ENCODE peak calls at places on chromosomes 2 and 18, in nine cellular contexts. R is RWPE2; O is GM23338; L is testis; B is tibial artery; E is BJ; J is lower lobe of right lung; K is epithelial cell of esophagus; I is CD8-positive, alpha-beta T cell. F is an unnamed sample.
A peak's percentile ranks its signal among the peaks of the same experiment; 100 is the strongest.

GRCh38 chr2:213490087-213490486 is 205.8 kb downstream of the SPAG16 start:
- DNase-seq in L (no peak), R (no peak), O (peak; percentile 1), J (no peak), K (peak; percentile 18), E (no peak), I (no peak), B (no peak), F (no peak)

GRCh38 chr2:171522804-171523338 is 597 bp downstream of the CYBRD1 start:
- DNase-seq in R (peak; percentile 56), L (peak; percentile 28), B (no peak), E (no peak), K (peak; percentile 30), O (peak; percentile 63), I (no peak), J (peak; percentile 56), F (no peak)

GRCh38 chr2:42523341-42523740 is 29.6 kb upstream of the KCNG3 start:
- DNase-seq in R (no peak), J (no peak), E (no peak), B (no peak), O (peak; percentile 52), I (no peak), K (no peak), L (no peak), F (no peak)

GRCh38 chr2:30235008-30235655 is 3.8 kb downstream of the LBH start:
- DNase-seq in B (no peak), K (peak; percentile 84), I (no peak), J (no peak), E (no peak), R (no peak), O (no peak), L (no peak), F (no peak)

GRCh38 chr2:11430729-11431128 is 35.2 kb downstream of the E2F6 start:
- DNase-seq in O (no peak), K (peak; percentile 79), R (no peak), B (no peak), I (no peak), E (no peak), J (no peak), L (no peak), F (no peak)

GRCh38 chr2:99867690-99868089 is 274.7 kb downstream of the AFF3 start:
- DNase-seq in I (no peak), B (no peak), R (no peak), J (no peak), K (peak; percentile 32), E (no peak), O (no peak), L (no peak), F (no peak)

GRCh38 chr2:159996792-159997546 is 65.4 kb downstream of the PLA2R1 start:
- DNase-seq in J (no peak), B (no peak), L (no peak), K (peak; percentile 3), I (no peak), E (peak; percentile 34), O (no peak), R (no peak), F (no peak)

GRCh38 chr2:6970976-6971480 is 53.8 kb downstream of the RNF144A start:
- DNase-seq in J (no peak), E (no peak), K (no peak), I (no peak), O (no peak), R (no peak), B (no peak), L (no peak), F (no peak)

GRCh38 chr2:62854600-62855514 is 149.3 kb downstream of the EHBP1 start:
- DNase-seq in E (no peak), B (no peak), L (no peak), J (no peak), I (no peak), K (no peak), O (no peak), R (no peak), F (no peak)

GRCh38 chr18:56240405-56240804 is 398.0 kb downstream of the TXNL1 start:
- DNase-seq in B (no peak), R (no peak), E (no peak), J (no peak), I (no peak), O (no peak), L (no peak), K (no peak), F (no peak)

DNA sequence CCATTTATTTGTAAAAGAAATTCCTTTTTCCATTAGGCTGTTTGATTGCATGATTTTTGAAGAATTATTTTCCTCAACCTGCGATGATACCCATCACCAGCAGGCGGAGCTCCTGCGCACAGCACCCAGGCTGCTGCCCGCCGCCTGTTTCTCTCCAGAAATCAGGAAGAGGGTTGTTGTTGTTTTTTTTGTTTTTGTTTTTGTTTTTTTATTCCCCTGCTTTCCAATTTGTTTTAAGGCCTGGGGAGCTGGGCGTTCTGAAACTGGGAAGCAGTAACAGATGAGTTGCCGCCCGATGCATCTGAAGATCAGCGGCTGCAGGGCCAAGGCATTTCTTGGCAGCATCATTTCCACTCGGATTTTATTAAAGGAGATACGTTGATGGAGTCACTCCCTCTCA is 132.1 kb downstream of the MBP start:
- DNase-seq in J (peak; percentile 74), K (peak; percentile 48), B (no peak), L (peak; percentile 71), O (peak; percentile 61), R (no peak), I (peak; percentile 24), E (no peak), F (no peak)
- H3K4me3 ChIP-seq in J (peak overlapping the region; percentile 25), K (no peak overlapping the region), B (no peak overlapping the region), L (no peak overlapping the region), O (no peak overlapping the region), R (no peak overlapping the region), I (no peak overlapping the region), E (peak overlapping the region; percentile 16), F (no peak overlapping the region)

GRCh38 chr2:9375857-9376428 is 47.4 kb downstream of the ITGB1BP1 start:
- DNase-seq in J (no peak), R (no peak), O (no peak), L (no peak), I (no peak), B (peak; percentile 51), E (no peak), K (no peak), F (no peak)
- TF ChIP-seq CTCF in J (no peak), R (no peak), O (peak; percentile 37), L (no peak), I (no peak), B (no peak), E (no peak), K (no peak), F (no peak)

DNA sequence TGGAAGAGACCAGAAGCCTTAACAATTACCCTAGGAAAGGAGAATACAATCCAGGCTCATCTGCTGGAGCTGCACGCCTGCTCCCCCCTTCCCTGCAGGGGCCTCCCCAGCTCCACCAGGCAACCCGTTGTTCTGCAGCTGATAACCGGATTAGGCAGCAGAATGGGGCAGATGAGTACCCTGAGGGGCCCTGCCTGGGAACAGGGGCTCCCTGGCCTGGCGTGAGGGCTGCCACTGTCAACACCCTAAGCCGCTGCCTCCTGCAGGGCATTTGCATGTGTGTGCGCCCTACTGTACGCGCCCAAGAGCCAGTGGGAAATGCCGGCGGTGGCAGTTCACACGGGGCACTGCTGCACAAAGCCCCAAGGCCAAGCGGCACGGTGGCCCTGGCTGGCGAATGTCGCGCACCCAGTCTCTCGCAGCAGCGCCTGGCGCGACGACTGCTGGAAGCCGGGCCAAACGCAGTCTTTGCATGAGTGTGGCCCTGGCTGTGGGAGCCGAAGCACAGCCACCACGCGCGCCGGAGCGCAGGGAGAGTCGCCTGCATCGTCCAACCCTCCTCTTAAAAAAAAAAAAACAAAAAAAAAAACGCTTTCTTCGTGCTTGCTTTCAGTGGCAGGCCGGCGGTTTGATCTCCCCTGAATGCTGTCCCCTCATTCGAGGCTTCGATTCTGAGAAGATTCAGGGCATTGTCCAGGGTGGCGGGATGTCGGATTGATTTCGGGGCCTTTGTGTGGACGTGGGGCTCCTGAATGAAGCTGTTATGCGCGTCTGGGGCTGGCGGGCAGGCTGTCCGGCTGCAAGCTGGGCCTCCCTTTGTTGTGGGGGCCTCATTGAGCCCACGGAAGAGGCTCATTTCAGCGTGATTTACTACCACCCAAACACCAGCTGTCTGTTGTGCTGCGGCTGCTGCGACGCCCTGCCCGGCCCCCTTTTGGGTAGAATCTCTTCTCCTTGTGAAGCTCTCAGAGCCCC is 63.8 kb downstream of the SETBP1 start:
- DNase-seq in B (peak; percentile 70), I (no peak), L (peak; percentile 48), K (no peak), J (no peak), R (no peak), O (peak; percentile 67), E (no peak), F (no peak)
- H3K4me3 ChIP-seq in B (peak overlapping the region; percentile 8), I (no peak overlapping the region), L (no peak overlapping the region), K (no peak overlapping the region), J (no peak overlapping the region), R (no peak overlapping the region), O (peak overlapping the region; percentile 50), E (no peak overlapping the region), F (no peak overlapping the region)

GRCh38 chr2:64860936-64861335 is 128.3 kb upstream of the SLC1A4 start:
- DNase-seq in J (no peak), I (no peak), L (no peak), O (no peak), K (no peak), E (no peak), R (no peak), B (peak; percentile 5), F (no peak)

GRCh38 chr2:64860321-64860751 is 128.9 kb upstream of the SLC1A4 start:
- DNase-seq in L (peak; percentile 21), I (no peak), O (no peak), R (no peak), E (no peak), K (no peak), J (no peak), B (peak; percentile 63), F (no peak)

GRCh38 chr2:64858541-64859031 is 130.6 kb upstream of the SLC1A4 start:
- DNase-seq in J (no peak), R (no peak), O (no peak), E (no peak), I (no peak), L (no peak), B (peak; percentile 66), K (no peak), F (no peak)

GRCh38 chr2:64857581-64858471 is 131.4 kb upstream of the SLC1A4 start:
- DNase-seq in R (no peak), K (no peak), L (peak; percentile 46), I (no peak), E (no peak), B (peak; percentile 89), O (peak; percentile 22), J (no peak), F (no peak)

DNA sequence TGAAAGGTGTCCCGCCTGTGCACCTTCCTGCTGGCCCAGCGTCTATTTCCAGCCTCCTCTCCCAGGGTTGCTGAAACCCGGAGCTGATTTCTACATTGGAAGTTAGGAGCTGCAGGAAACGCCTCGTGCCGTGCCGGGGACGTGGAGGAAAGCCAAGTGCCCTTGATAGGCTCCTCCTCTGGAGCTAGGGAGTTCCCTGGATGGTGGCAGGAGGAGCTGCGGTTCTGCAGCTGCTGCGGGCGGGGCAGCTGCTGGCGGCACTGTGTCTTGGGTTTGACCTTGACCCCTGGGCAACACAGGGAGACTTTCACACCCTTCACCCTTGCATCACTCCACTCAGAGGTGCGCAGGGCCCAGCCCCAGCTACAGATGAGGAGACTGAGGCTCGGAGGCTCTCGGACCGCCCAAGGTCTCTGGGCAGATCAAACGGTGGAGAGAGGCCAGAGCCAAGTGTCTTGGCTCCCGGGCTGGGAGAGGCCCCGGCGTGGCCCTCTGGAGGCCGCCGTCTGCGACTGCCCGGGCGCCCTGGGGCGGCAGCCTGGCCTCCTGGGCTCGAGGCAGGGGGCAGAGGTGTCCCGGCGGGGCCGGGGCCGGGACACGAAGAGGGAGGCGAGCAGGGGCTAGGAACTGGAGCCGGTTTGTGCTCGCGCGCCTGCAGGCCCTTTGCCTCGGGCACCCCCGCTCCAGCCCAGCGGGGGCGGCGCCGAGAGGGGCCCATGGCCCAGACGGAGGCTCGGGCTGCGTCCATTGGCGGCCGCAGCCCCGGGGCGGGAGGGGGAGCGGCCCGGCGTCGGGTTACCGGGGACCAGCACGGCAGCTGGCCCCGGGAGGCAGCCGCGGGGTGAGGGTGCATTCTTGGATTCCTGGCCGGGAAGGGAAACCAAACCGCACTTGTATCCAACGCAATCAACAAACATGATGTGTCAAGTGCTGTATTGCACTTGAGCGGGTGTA is 129.7 kb upstream of the SLC1A4 start:
- DNase-seq in I (no peak), R (no peak), O (peak; percentile 81), K (peak; percentile 80), L (peak; percentile 93), B (peak; percentile 97), E (peak; percentile 70), J (peak; percentile 94), F (peak; percentile 50)
- TF ChIP-seq CTCF in I (no peak), R (no peak), O (no peak), K (no peak), L (no peak), B (peak; percentile 29), E (no peak), J (peak; percentile 13), F (no peak)